ENCODE peak calls at places on chromosome 17, in five cellular contexts. L is IMR-90, C is pancreas, B is stomach, V is GM23338. K is an unnamed sample.

GRCh38 chr17:57107498-57108101 is 22.6 kb downstream of the AKAP1 start:
- DNase-seq in V (no peak), B (peak; percentile 59), C (no peak), L (peak; percentile 42), K (no peak)

GRCh38 chr17:56762988-56763387 is 70.7 kb downstream of the C17orf67 start:
- DNase-seq in L (no peak), V (no peak), B (no peak), C (no peak), K (no peak)

GRCh38 chr17:2924211-2924610 is 128.0 kb downstream of the RAP1GAP2 start:
- DNase-seq in B (no peak), L (peak; percentile 65), C (no peak), V (peak; percentile 73), K (peak; percentile 43)

GRCh38 chr17:79974786-79975497 is 60.7 kb downstream of the TBC1D16 start:
- DNase-seq in B (peak; percentile 71), V (peak; percentile 88), C (no peak), L (no peak), K (no peak)

GRCh38 chr17:27322026-27322425 is 28.1 kb downstream of the WSB1 start:
- DNase-seq in V (no peak), L (no peak), B (no peak), C (no peak), K (no peak)

GRCh38 chr17:9715503-9716016 is 70.2 kb downstream of the USP43 start:
- DNase-seq in B (no peak), L (no peak), V (no peak), C (no peak), K (no peak)

GRCh38 chr17:6648181-6648580 is 3.2 kb downstream of the MED31 start:
- DNase-seq in B (no peak), C (no peak), L (no peak), V (peak; percentile 44), K (no peak)

GRCh38 chr17:73203788-73204479 is 11.1 kb downstream of the COG1 start:
- DNase-seq in L (no peak), B (no peak), V (no peak), C (no peak), K (no peak)

GRCh38 chr17:44522883-44523671 is 19.9 kb upstream of the GPATCH8 start:
- DNase-seq in C (peak; percentile 70), B (peak; percentile 83), L (peak; percentile 61), V (peak; percentile 94), K (peak; percentile 78)

GRCh38 chr17:7083592-7083991 is 3.5 kb upstream of the CLEC10A start:
- DNase-seq in V (no peak), L (peak; percentile 17), B (no peak), C (no peak), K (no peak)

GRCh38 chr17:28187931-28188330 is 131.1 kb upstream of the TMEM97 start:
- DNase-seq in L (no peak), B (no peak), C (no peak), V (no peak), K (no peak)

GRCh38 chr17:6231886-6232767 is 161.9 kb downstream of the WSCD1 start:
- DNase-seq in C (no peak), B (no peak), L (no peak), V (peak; percentile 22), K (no peak)

GRCh38 chr17:6541886-6542285 is 14.5 kb downstream of the PITPNM3 start:
- DNase-seq in L (no peak), B (no peak), C (no peak), V (no peak), K (no peak)

GRCh38 chr17:57256708-57257112 is 387 bp downstream of the MSI2 start:
- DNase-seq in C (peak; percentile 44), V (peak; percentile 51), B (no peak), L (no peak), K (peak; percentile 29)

GRCh38 chr17:48636177-48637018 is 10.2 kb upstream of the HOXB9 start:
- DNase-seq in B (peak; percentile 48), C (peak; percentile 73), L (peak; percentile 48), V (peak; percentile 98), K (peak; percentile 66)
- TF ChIP-seq CTCF in B (no peak), C (peak; percentile 39), L (peak; percentile 54), V (peak; percentile 77), K (peak; percentile 57)

DNA sequence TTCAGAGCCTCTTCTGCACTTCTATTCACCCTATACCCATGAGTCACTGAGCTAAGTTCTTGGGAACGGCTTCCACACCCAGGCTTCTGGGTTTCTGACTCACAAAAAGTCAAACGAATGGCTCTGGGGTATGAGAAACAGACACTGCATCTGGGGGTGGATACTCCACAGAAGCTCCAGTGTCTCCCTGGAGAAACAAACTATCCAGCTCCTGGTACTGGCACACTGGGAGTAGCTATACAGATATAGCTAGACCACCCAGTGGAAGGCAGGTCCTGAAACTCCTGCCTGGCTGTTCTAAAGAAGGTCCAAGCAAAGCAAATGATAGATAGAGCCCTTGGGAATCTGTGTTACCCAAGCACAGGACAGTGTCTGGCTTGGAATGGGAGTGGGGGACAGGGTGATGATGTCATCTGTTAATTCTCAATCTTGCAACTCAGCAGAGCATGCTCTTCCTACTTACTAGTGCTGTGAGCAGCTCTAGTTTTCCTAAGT is 6.9 kb downstream of the MMP28 start:
- DNase-seq in V (no peak), L (peak; percentile 92), C (no peak), B (no peak), K (peak; percentile 72)
- H3K27ac ChIP-seq in V (no peak overlapping the region), L (peak overlapping the region; percentile 11), C (no peak overlapping the region), B (peak overlapping the region; percentile 66), K (no peak overlapping the region)

GRCh38 chr17:67362173-67362572 is 4.2 kb downstream of the PSMD12 start:
- DNase-seq in L (no peak), B (no peak), V (no peak), C (no peak), K (no peak)
- H3K36me3 ChIP-seq in L (peaks cover 10% of the 10 kb centered on the region), B (peaks cover 4% of the 10 kb centered on the region), V (no peaks in the 10 kb centered on the region), C (peaks cover 3% of the 10 kb centered on the region), K (peaks cover 2% of the 10 kb centered on the region)

DNA sequence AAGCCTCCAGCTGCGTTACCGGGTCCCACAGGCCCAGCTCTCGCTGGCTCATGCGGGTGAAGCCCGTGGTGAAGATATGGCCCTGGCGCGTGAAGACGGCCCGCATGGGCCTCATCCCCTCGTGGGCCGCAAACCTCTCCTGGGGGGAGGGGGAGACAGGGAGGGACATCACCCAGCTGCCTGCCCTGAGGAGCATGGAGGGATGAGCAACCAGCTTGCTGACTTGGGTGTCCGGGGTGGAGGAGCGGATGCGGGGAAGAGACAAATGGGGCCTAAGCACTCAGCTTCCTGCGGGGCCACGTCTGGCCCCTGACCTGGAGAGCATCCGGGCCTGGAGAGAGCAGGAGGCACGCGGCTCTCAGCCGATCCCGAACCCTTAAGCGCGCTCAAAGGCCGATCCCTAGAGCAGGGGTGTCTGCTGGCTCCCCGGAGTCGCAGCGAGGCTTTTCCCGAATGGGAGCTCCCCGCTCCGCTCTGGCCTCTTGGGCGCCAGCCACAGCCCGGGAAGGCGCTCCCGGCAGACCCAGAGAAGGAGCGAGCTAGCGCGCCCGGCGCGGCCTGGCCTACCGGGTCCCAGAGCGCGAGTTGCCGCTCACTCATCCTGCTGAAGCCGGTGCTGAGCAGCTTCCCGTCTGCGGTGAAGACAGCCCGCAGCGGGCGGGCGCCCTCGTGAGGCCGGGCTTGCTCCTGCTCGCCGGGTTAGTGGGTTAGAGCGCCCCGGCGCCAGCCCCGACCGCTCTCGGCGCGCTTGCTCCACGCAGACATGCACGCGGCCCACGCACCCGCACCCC is 5.0 kb downstream of the CORO6 start:
- DNase-seq in V (peak; percentile 86), C (peak; percentile 83), B (peak; percentile 87), L (peak; percentile 49), K (peak; percentile 65)
- TF ChIP-seq CTCF in V (peak; percentile 82), C (peak; percentile 66), B (peak; percentile 45), L (peak; percentile 44), K (peak; percentile 71)

GRCh38 chr17:11610999-11611566 is 12.8 kb downstream of the DNAH9 start:
- DNase-seq in B (no peak), V (no peak), C (no peak), L (no peak), K (no peak)
- H3K27ac ChIP-seq in B (no peak overlapping the region), V (no peak overlapping the region), C (no peak overlapping the region), L (no peak overlapping the region), K (no peak overlapping the region)

GRCh38 chr17:4109424-4109823 is 33.4 kb downstream of the ZZEF1 start:
- DNase-seq in B (no peak), V (no peak), C (no peak), L (no peak), K (no peak)
- H3K36me3 ChIP-seq in B (peaks cover 52% of the 10 kb centered on the region), V (peaks cover 6% of the 10 kb centered on the region), C (peaks cover 33% of the 10 kb centered on the region), L (peaks cover 44% of the 10 kb centered on the region), K (peaks cover 61% of the 10 kb centered on the region)

DNA sequence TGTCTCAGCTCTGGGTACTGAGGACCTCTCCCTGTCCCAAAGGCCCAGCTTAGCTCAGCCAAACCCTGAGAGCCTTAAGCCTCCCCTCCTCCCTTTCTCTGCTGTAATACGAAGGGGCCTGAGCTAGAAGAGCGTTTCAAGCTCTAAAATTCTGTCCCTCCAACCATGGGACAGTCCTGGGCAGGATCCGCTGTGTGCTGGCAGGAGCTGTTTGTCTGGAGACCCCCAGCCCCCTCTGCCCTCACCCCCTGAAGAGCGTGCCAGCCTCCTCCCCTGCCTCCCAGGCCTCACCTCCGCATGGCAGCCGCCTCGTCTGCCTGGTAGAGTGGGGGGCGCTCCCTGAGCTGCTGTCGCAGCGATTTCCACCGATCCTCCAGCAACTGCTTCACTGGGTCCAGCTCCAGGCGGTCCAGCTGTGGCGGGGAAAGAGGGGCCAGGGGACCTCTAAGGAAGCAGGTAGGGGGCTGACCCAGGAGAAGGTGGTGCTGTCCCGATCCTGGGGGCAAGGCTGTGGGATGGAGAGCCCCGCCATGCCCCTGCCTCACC is 14.7 kb downstream of the UBALD2 start:
- DNase-seq in V (no peak), B (no peak), L (no peak), C (peak; percentile 45), K (no peak)
- TF ChIP-seq CTCF in V (no peak), B (no peak), L (no peak), C (no peak), K (no peak)

DNA sequence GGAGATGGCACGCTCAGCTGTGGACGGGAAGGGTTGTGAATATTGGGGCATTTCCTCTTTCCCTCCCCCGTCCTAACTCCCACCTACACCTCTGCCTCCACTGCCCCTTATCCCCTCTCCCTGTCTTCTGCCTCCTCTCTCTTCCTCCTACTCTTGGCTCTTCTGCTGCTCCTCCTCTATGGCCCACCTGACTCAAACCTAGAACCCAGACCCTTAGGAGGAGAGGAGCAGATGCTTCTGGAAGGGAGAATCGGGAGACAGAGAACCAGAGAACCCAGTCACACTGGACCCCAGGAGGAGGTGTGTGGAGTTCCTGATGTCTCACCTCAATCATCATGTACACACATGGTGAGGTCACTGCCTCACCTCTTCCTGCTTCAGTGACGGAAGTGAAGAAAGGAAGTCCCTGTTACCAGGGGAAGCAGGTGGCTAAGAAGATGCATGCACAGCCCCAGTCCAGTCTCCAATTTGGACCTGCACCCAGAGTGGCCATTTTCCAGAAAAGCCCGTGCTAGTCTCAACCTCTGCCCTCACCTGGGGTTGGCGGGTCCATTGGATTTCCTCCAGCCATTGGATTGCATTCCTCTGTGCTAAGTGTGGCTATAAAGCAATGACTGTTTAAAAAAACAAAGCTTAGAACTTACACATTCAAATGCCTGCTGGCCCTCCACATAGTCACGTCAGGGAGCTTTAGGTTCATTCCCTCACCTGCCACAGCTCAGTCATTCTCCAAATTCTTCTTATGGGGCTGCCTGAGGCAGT is 4.0 kb downstream of the RNF222 start:
- DNase-seq in L (peak; percentile 21), B (no peak), V (no peak), C (no peak), K (no peak)
- H3K27ac ChIP-seq in L (no peak overlapping the region), B (no peak overlapping the region), V (no peak overlapping the region), C (no peak overlapping the region), K (no peak overlapping the region)

GRCh38 chr17:21007646-21008045 is 35.2 kb downstream of the USP22 start:
- DNase-seq in B (no peak), V (no peak), C (no peak), L (no peak), K (no peak)
- H3K36me3 ChIP-seq in B (peaks cover 97% of the 10 kb centered on the region), V (peaks cover 88% of the 10 kb centered on the region), C (peaks cover 79% of the 10 kb centered on the region), L (peaks cover 90% of the 10 kb centered on the region), K (peaks cover 87% of the 10 kb centered on the region)